ENCODE peak calls at places on chromosomes 13 and 19, in four cellular contexts. I, U, D and S are unnamed samples.

GRCh38 chr19:4304509-4305252 is at the start of gene FSD1:
- DNase-seq in I (no peak), U (peak), D (no peak), S (peak)

GRCh38 chr19:31402931-31403330 is 53.7 kb upstream of the TSHZ3 start:
- DNase-seq in D (no peak), I (no peak), U (no peak), S (no peak)

GRCh38 chr13:49527123-49527522 is 31.4 kb downstream of the PHF11 start:
- DNase-seq in I (peak), U (no peak), D (no peak), S (no peak)

GRCh38 chr19:19860756-19861390 is 4.8 kb upstream of the ZNF253 start:
- DNase-seq in D (no peak), I (no peak), U (peak), S (no peak)

GRCh38 chr19:18041054-18041453 is 33.1 kb downstream of the ARRDC2 start:
- DNase-seq in U (no peak), I (no peak), D (no peak), S (no peak)

GRCh38 chr19:32581704-32582164 is 744 bp downstream of the PDCD5 start:
- DNase-seq in D (peak), U (peak), I (peak), S (peak)

GRCh38 chr13:48334534-48335127 is 31.1 kb downstream of the RB1 start:
- DNase-seq in U (no peak), D (peak), I (no peak), S (peak)

GRCh38 chr13:73133536-73133935 is 74.7 kb downstream of the KLF5 start:
- DNase-seq in D (peak), I (no peak), U (no peak), S (no peak)

GRCh38 chr13:33935969-33936368 is 118.0 kb downstream of the RFC3 start:
- DNase-seq in D (no peak), U (no peak), I (no peak), S (no peak)

GRCh38 chr13:89846890-89847585 is 1500.4 kb upstream of the MIR17HG start:
- DNase-seq in I (no peak), U (no peak), D (no peak), S (no peak)

GRCh38 chr13:86906458-86906857 is 764.7 kb upstream of the SLITRK5 start:
- DNase-seq in I (no peak), D (no peak), U (no peak), S (no peak)

GRCh38 chr19:29591670-29592069 is 14.4 kb upstream of the POP4 start:
- DNase-seq in D (no peak), U (no peak), I (no peak), S (no peak)

GRCh38 chr13:99422556-99423220 is 78.6 kb upstream of the TM9SF2 start:
- DNase-seq in D (no peak), I (no peak), U (no peak), S (no peak)

GRCh38 chr19:58227964-58228583 is 640 bp upstream of the ZNF544 start:
- DNase-seq in D (no peak), U (no peak), I (peak), S (no peak)

GRCh38 chr19:38216785-38217746 is 7.0 kb downstream of the DPF1 start:
- DNase-seq in I (no peak), U (peak), D (no peak), S (no peak)

GRCh38 chr19:38211779-38212178 is 12.2 kb downstream of the DPF1 start:
- DNase-seq in I (no peak), U (no peak), D (no peak), S (no peak)

GRCh38 chr19:38213469-38213868 is 10.6 kb downstream of the DPF1 start:
- DNase-seq in D (no peak), I (no peak), U (no peak), S (no peak)

GRCh38 chr19:38211206-38211605 is 12.8 kb downstream of the DPF1 start:
- DNase-seq in D (no peak), I (no peak), U (peak), S (no peak)

DNA sequence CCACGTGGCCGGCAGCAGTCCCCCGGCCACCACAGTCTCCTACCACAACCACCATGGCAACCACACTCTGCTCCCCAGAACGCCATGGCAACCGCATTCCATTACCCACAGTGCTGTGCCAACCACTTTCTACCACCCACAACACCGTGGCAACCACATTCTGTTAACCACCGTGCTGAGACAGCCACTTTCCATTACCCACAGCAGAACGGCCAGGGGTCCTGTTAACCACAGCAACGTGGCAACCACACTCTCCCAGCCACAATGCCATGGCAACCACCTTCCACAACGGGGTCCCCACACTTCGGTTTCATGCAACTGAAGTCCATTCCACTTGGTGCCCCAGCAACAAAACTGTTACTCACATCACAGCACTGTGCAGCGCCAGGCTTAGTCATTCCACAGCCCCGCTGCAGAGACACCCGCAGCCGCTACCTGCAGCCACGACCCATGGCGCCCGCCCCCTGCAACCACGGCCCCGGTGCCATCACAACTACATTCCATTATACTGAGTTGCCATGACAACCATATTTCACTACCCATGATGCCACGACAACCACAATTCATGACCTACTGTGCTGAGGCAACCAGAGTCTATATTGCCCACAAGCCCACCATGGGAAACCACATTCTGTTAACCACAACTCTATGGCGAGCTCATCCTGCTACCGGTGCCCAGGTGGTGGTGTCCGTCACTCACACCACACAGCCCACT is 10.0 kb downstream of the DPF1 start:
- DNase-seq in D (no peak), I (peak), U (no peak), S (no peak)
- TF ChIP-seq POLR2A in D (no peak), I (no peak), U (no peak), S (no peak)

DNA sequence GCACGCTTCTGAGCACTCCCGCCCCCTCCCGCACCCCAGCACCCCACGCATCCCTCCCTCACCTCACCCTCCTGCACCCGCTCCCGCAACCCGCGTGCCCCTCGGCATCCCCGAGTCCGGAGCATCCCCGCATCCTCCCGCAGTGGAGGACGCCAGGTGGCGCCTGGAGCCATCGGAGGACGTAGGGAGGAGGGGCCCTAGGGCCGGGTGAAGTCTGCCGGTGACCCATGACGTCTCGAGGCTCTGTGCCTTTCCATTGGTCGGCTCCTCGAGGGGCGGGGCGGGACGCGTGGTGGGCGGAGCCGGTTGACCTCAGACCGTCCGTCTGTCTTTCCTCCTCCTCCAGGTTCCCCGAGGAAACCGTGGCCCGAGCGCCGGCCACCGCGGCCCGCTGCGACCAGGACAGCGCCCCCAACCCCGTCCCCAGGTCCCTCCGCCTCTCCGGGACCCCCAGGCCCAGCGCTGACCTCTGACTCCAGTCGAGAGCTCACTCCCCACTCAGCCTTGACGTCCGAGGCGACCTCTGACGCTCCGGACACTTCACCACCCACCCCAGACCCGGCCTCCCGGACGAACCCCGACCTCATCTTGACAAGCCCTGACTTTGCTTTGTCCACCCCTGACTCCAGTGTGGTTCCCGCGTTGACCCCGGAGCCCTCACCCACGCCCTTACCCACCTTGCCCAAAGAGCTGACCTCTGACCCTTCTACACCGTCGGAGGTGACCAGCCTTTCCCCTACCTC is 19.9 kb downstream of the SBK2 start:
- DNase-seq in I (peak), U (peak), D (peak), S (peak)
- TF ChIP-seq POLR2A in I (peak), U (peak), D (peak), S (peak)

GRCh38 chr13:51041126-51041525 is 69.9 kb downstream of the C13orf42 start:
- DNase-seq in D (no peak), I (no peak), U (no peak), S (no peak)
- TF ChIP-seq POLR2A in D (no peak), I (no peak), U (no peak), S (no peak)

DNA sequence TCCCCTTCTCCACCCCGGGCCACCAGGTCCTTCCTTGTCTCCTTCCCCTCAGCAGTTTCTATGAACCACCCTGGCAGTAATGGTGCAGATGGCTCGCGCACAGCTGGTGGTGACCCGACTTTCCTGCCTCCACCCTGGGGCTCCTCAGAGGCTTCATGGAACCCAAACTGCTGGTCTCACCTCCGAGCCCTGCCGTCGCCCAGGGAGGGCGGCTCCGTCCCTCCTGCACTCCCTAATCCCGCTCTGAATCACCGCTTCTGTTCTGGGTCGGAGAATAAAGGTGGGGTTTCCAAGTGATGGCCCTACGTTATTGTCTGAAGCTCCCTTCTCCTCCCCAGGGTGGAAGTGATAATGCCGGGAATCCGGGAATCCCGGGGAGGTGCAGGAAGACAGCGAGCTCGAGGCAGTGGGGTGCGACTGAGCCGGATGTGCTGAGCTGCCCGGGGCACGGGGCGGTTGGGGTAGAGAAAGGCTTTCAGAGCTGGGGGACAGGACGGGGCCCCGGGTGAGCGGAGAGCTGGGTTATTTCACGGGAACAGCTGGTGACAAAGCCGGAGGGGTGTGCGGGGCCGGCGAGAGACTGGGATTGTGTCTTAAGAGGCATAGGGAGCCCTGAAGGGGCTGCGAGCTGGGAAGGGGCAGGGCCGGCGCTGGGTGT is 711 bp downstream of the FUT2 start:
- DNase-seq in U (no peak), D (no peak), I (no peak), S (no peak)
- TF ChIP-seq POLR2A in U (no peak), D (no peak), I (no peak), S (no peak)